ENCODE peak calls at places on chromosomes 6 and 20, in four cellular contexts. One of them, this sample, is unnamed.

GRCh38 chr6:428047-428608 is 36.6 kb downstream of the IRF4 start:
- DNase-seq in stimulated activated naive B cell treated with anti-CD40 and anti-IgM and Interleukin-4, amounts not matched to agents 10 μg/mL and 1 μg/mL and 100 μg/mL, for 72 hours: no peak
- DNase-seq in RWPE2: no peak
- DNase-seq in Ammon's horn: no peak
- DNase-seq in this sample: no peak

GRCh38 chr6:114471450-114471849 is 128.6 kb upstream of the HS3ST5 start:
- DNase-seq in stimulated activated naive B cell treated with anti-CD40 and anti-IgM and Interleukin-4, amounts not matched to agents 10 μg/mL and 1 μg/mL and 100 μg/mL, for 72 hours: no peak
- DNase-seq in RWPE2: no peak
- DNase-seq in Ammon's horn: no peak
- DNase-seq in this sample: no peak

GRCh38 chr6:16769131-16769985 is 8.1 kb upstream of the ATXN1 start:
- DNase-seq in stimulated activated naive B cell treated with anti-CD40 and anti-IgM and Interleukin-4, amounts not matched to agents 10 μg/mL and 1 μg/mL and 100 μg/mL, for 72 hours: peak; percentile 12
- DNase-seq in Ammon's horn: no peak
- DNase-seq in RWPE2: peak; percentile 92
- DNase-seq in this sample: no peak

GRCh38 chr6:35298625-35299140 is 1.1 kb downstream of the DEF6 start:
- DNase-seq in RWPE2: no peak
- DNase-seq in Ammon's horn: no peak
- DNase-seq in stimulated activated naive B cell treated with anti-CD40 and anti-IgM and Interleukin-4, amounts not matched to agents 10 μg/mL and 1 μg/mL and 100 μg/mL, for 72 hours: no peak
- DNase-seq in this sample: no peak

GRCh38 chr6:114941078-114941477 is 598.3 kb upstream of the HS3ST5 start:
- DNase-seq in Ammon's horn: no peak
- DNase-seq in RWPE2: no peak
- DNase-seq in stimulated activated naive B cell treated with anti-CD40 and anti-IgM and Interleukin-4, amounts not matched to agents 10 μg/mL and 1 μg/mL and 100 μg/mL, for 72 hours: no peak
- DNase-seq in this sample: no peak

GRCh38 chr6:18680842-18681241 is 293.7 kb downstream of the RNF144B start:
- DNase-seq in stimulated activated naive B cell treated with anti-CD40 and anti-IgM and Interleukin-4, amounts not matched to agents 10 μg/mL and 1 μg/mL and 100 μg/mL, for 72 hours: no peak
- DNase-seq in RWPE2: no peak
- DNase-seq in Ammon's horn: no peak
- DNase-seq in this sample: no peak

GRCh38 chr6:38375341-38375740 is 264.4 kb downstream of the BTBD9 start:
- DNase-seq in RWPE2: no peak
- DNase-seq in stimulated activated naive B cell treated with anti-CD40 and anti-IgM and Interleukin-4, amounts not matched to agents 10 μg/mL and 1 μg/mL and 100 μg/mL, for 72 hours: no peak
- DNase-seq in Ammon's horn: no peak
- DNase-seq in this sample: no peak

GRCh38 chr20:2859330-2860121 is 13.8 kb upstream of the PTPRA start:
- DNase-seq in stimulated activated naive B cell treated with anti-CD40 and anti-IgM and Interleukin-4, amounts not matched to agents 10 μg/mL and 1 μg/mL and 100 μg/mL, for 72 hours: no peak
- DNase-seq in Ammon's horn: peak; percentile 70
- DNase-seq in RWPE2: no peak
- DNase-seq in this sample: no peak

GRCh38 chr20:51424270-51425041 is 118.1 kb downstream of the NFATC2 start:
- DNase-seq in RWPE2: no peak
- DNase-seq in Ammon's horn: no peak
- DNase-seq in stimulated activated naive B cell treated with anti-CD40 and anti-IgM and Interleukin-4, amounts not matched to agents 10 μg/mL and 1 μg/mL and 100 μg/mL, for 72 hours: peak; percentile 39
- DNase-seq in this sample: no peak

GRCh38 chr6:130872250-130873095 is 45.3 kb downstream of the SMLR1 start:
- DNase-seq in Ammon's horn: peak; percentile 81
- DNase-seq in RWPE2: no peak
- DNase-seq in stimulated activated naive B cell treated with anti-CD40 and anti-IgM and Interleukin-4, amounts not matched to agents 10 μg/mL and 1 μg/mL and 100 μg/mL, for 72 hours: peak; percentile 33
- DNase-seq in this sample: peak; percentile 34